ENCODE peak calls at places on chromosomes 2 and 18, in ten cellular contexts. One of them, this sample, is unnamed.
A peak's percentile ranks its signal among the peaks of the same experiment; 100 is the strongest.

GRCh38 chr2:3708576-3708975 is 5.2 kb downstream of the DCDC2C start:
- DNase-seq in hepatic stellate cell: no peak
- DNase-seq in GM23338: no peak
- DNase-seq in astrocyte: no peak
- DNase-seq in EH: no peak
- DNase-seq in pons: no peak
- DNase-seq in myocyte: no peak
- DNase-seq in NCI-H2171 treated with DMSO at 0.1 percent for 48 hours: no peak
- DNase-seq in non-pigmented ciliary epithelial cell: no peak
- DNase-seq in AG10803: no peak
- DNase-seq in this sample: no peak

GRCh38 chr2:221205103-221205502 is 367.0 kb downstream of the EPHA4 start:
- DNase-seq in GM23338: no peak
- DNase-seq in myocyte: no peak
- DNase-seq in NCI-H2171 treated with DMSO at 0.1 percent for 48 hours: peak; percentile 98
- DNase-seq in pons: no peak
- DNase-seq in hepatic stellate cell: no peak
- DNase-seq in AG10803: no peak
- DNase-seq in EH: no peak
- DNase-seq in non-pigmented ciliary epithelial cell: no peak
- DNase-seq in astrocyte: no peak
- DNase-seq in this sample: no peak

GRCh38 chr2:33531345-33532059 is 55.1 kb downstream of the RASGRP3 start:
- DNase-seq in non-pigmented ciliary epithelial cell: no peak
- DNase-seq in pons: no peak
- DNase-seq in astrocyte: peak; percentile 52
- DNase-seq in hepatic stellate cell: no peak
- DNase-seq in AG10803: peak; percentile 43
- DNase-seq in EH: peak; percentile 45
- DNase-seq in NCI-H2171 treated with DMSO at 0.1 percent for 48 hours: no peak
- DNase-seq in GM23338: no peak
- DNase-seq in myocyte: peak; percentile 97
- DNase-seq in this sample: no peak

GRCh38 chr2:99598435-99598834 is 108.6 kb upstream of the REV1 start:
- DNase-seq in pons: no peak
- DNase-seq in NCI-H2171 treated with DMSO at 0.1 percent for 48 hours: no peak
- DNase-seq in astrocyte: no peak
- DNase-seq in hepatic stellate cell: no peak
- DNase-seq in myocyte: no peak
- DNase-seq in GM23338: peak; percentile 74
- DNase-seq in EH: no peak
- DNase-seq in non-pigmented ciliary epithelial cell: no peak
- DNase-seq in AG10803: no peak
- DNase-seq in this sample: no peak

GRCh38 chr18:67783215-67783946 is 266.9 kb upstream of the DSEL start:
- DNase-seq in non-pigmented ciliary epithelial cell: peak; percentile 83
- DNase-seq in EH: peak; percentile 94
- DNase-seq in hepatic stellate cell: peak; percentile 37
- DNase-seq in astrocyte: peak; percentile 92
- DNase-seq in myocyte: peak; percentile 73
- DNase-seq in AG10803: peak; percentile 87
- DNase-seq in GM23338: no peak
- DNase-seq in pons: no peak
- DNase-seq in NCI-H2171 treated with DMSO at 0.1 percent for 48 hours: no peak
- DNase-seq in this sample: no peak

GRCh38 chr2:227125506-227125905 is 38.5 kb downstream of the COL4A4 start:
- DNase-seq in pons: no peak
- DNase-seq in hepatic stellate cell: no peak
- DNase-seq in myocyte: no peak
- DNase-seq in AG10803: no peak
- DNase-seq in astrocyte: no peak
- DNase-seq in GM23338: peak; percentile 63
- DNase-seq in non-pigmented ciliary epithelial cell: no peak
- DNase-seq in EH: no peak
- DNase-seq in NCI-H2171 treated with DMSO at 0.1 percent for 48 hours: no peak
- DNase-seq in this sample: peak; percentile 63

GRCh38 chr2:113213061-113213930 is 39.5 kb downstream of the PSD4 start:
- DNase-seq in NCI-H2171 treated with DMSO at 0.1 percent for 48 hours: no peak
- DNase-seq in pons: no peak
- DNase-seq in astrocyte: no peak
- DNase-seq in non-pigmented ciliary epithelial cell: no peak
- DNase-seq in GM23338: no peak
- DNase-seq in hepatic stellate cell: no peak
- DNase-seq in myocyte: no peak
- DNase-seq in AG10803: no peak
- DNase-seq in EH: no peak
- DNase-seq in this sample: no peak

GRCh38 chr2:44848026-44848425 is 93.5 kb upstream of the SIX3 start:
- DNase-seq in GM23338: no peak
- DNase-seq in myocyte: no peak
- DNase-seq in non-pigmented ciliary epithelial cell: no peak
- DNase-seq in AG10803: no peak
- DNase-seq in EH: no peak
- DNase-seq in NCI-H2171 treated with DMSO at 0.1 percent for 48 hours: no peak
- DNase-seq in astrocyte: no peak
- DNase-seq in hepatic stellate cell: no peak
- DNase-seq in pons: no peak
- DNase-seq in this sample: no peak

GRCh38 chr2:112187805-112188596 is 49.8 kb downstream of the FBLN7 start:
- DNase-seq in EH: no peak
- DNase-seq in astrocyte: peak; percentile 8
- DNase-seq in myocyte: no peak
- DNase-seq in AG10803: no peak
- DNase-seq in GM23338: no peak
- DNase-seq in pons: no peak
- DNase-seq in non-pigmented ciliary epithelial cell: no peak
- DNase-seq in NCI-H2171 treated with DMSO at 0.1 percent for 48 hours: no peak
- DNase-seq in hepatic stellate cell: no peak
- DNase-seq in this sample: no peak

GRCh38 chr18:9719421-9719981 is 11.4 kb downstream of the RAB31 start:
- DNase-seq in GM23338: no peak
- DNase-seq in AG10803: peak; percentile 69
- DNase-seq in myocyte: peak; percentile 65
- DNase-seq in NCI-H2171 treated with DMSO at 0.1 percent for 48 hours: peak; percentile 73
- DNase-seq in hepatic stellate cell: peak; percentile 75
- DNase-seq in non-pigmented ciliary epithelial cell: no peak
- DNase-seq in astrocyte: peak; percentile 89
- DNase-seq in pons: no peak
- DNase-seq in EH: peak; percentile 88
- DNase-seq in this sample: no peak

GRCh38 chr2:113692698-113693428 is 63.6 kb downstream of the SLC35F5 start:
- DNase-seq in astrocyte: no peak
- DNase-seq in GM23338: no peak
- DNase-seq in myocyte: peak; percentile 18
- DNase-seq in EH: no peak
- DNase-seq in AG10803: no peak
- DNase-seq in hepatic stellate cell: no peak
- DNase-seq in pons: peak; percentile 43
- DNase-seq in NCI-H2171 treated with DMSO at 0.1 percent for 48 hours: no peak
- DNase-seq in non-pigmented ciliary epithelial cell: no peak
- DNase-seq in this sample: no peak

GRCh38 chr18:61199131-61199903 is 133.9 kb upstream of the CDH20 start:
- DNase-seq in hepatic stellate cell: no peak
- DNase-seq in GM23338: no peak
- DNase-seq in AG10803: peak; percentile 64
- DNase-seq in astrocyte: peak; percentile 71
- DNase-seq in pons: no peak
- DNase-seq in NCI-H2171 treated with DMSO at 0.1 percent for 48 hours: no peak
- DNase-seq in myocyte: no peak
- DNase-seq in EH: peak; percentile 12
- DNase-seq in non-pigmented ciliary epithelial cell: no peak
- DNase-seq in this sample: no peak

GRCh38 chr2:11438555-11439080 is 27.3 kb downstream of the E2F6 start:
- DNase-seq in AG10803: no peak
- DNase-seq in pons: no peak
- DNase-seq in GM23338: no peak
- DNase-seq in non-pigmented ciliary epithelial cell: no peak
- DNase-seq in astrocyte: no peak
- DNase-seq in EH: no peak
- DNase-seq in NCI-H2171 treated with DMSO at 0.1 percent for 48 hours: no peak
- DNase-seq in myocyte: no peak
- DNase-seq in hepatic stellate cell: no peak
- DNase-seq in this sample: no peak

GRCh38 chr2:68094111-68094510 is 31.3 kb upstream of the C1D start:
- DNase-seq in non-pigmented ciliary epithelial cell: no peak
- DNase-seq in GM23338: no peak
- DNase-seq in myocyte: no peak
- DNase-seq in hepatic stellate cell: no peak
- DNase-seq in NCI-H2171 treated with DMSO at 0.1 percent for 48 hours: no peak
- DNase-seq in astrocyte: no peak
- DNase-seq in EH: no peak
- DNase-seq in AG10803: no peak
- DNase-seq in pons: no peak
- DNase-seq in this sample: no peak

GRCh38 chr2:64524604-64525322 is 635 bp downstream of the AFTPH start:
- DNase-seq in GM23338: peak; percentile 67
- DNase-seq in pons: peak; percentile 17
- DNase-seq in non-pigmented ciliary epithelial cell: no peak
- DNase-seq in NCI-H2171 treated with DMSO at 0.1 percent for 48 hours: peak; percentile 51
- DNase-seq in myocyte: peak; percentile 35
- DNase-seq in AG10803: no peak
- DNase-seq in hepatic stellate cell: peak; percentile 26
- DNase-seq in EH: peak; percentile 26
- DNase-seq in astrocyte: peak; percentile 5
- DNase-seq in this sample: peak; percentile 78

GRCh38 chr18:27278131-27278530 is 93.0 kb upstream of the CHST9 start:
- DNase-seq in AG10803: no peak
- DNase-seq in pons: no peak
- DNase-seq in hepatic stellate cell: no peak
- DNase-seq in EH: no peak
- DNase-seq in GM23338: no peak
- DNase-seq in myocyte: no peak
- DNase-seq in non-pigmented ciliary epithelial cell: no peak
- DNase-seq in NCI-H2171 treated with DMSO at 0.1 percent for 48 hours: no peak
- DNase-seq in astrocyte: no peak
- DNase-seq in this sample: no peak

GRCh38 chr2:106085441-106085911 is 108.6 kb downstream of the UXS1 start:
- DNase-seq in pons: peak; percentile 14
- DNase-seq in EH: peak; percentile 66
- DNase-seq in non-pigmented ciliary epithelial cell: no peak
- DNase-seq in myocyte: peak; percentile 56
- DNase-seq in GM23338: peak; percentile 69
- DNase-seq in NCI-H2171 treated with DMSO at 0.1 percent for 48 hours: no peak
- DNase-seq in AG10803: peak; percentile 52
- DNase-seq in hepatic stellate cell: peak; percentile 54
- DNase-seq in astrocyte: no peak
- DNase-seq in this sample: peak; percentile 58

GRCh38 chr2:128661289-128661688 is 342.6 kb upstream of the HS6ST1 start:
- DNase-seq in hepatic stellate cell: no peak
- DNase-seq in NCI-H2171 treated with DMSO at 0.1 percent for 48 hours: no peak
- DNase-seq in myocyte: no peak
- DNase-seq in astrocyte: no peak
- DNase-seq in EH: no peak
- DNase-seq in non-pigmented ciliary epithelial cell: no peak
- DNase-seq in GM23338: no peak
- DNase-seq in AG10803: no peak
- DNase-seq in pons: no peak
- DNase-seq in this sample: no peak

GRCh38 chr2:110866496-110866895 is 134.1 kb downstream of the ACOXL start:
- DNase-seq in pons: no peak
- DNase-seq in non-pigmented ciliary epithelial cell: no peak
- DNase-seq in hepatic stellate cell: no peak
- DNase-seq in EH: no peak
- DNase-seq in myocyte: no peak
- DNase-seq in AG10803: no peak
- DNase-seq in GM23338: peak; percentile 30
- DNase-seq in NCI-H2171 treated with DMSO at 0.1 percent for 48 hours: no peak
- DNase-seq in astrocyte: no peak
- DNase-seq in this sample: peak; percentile 31

GRCh38 chr18:5196253-5197031 is 615 bp downstream of the AKAIN1 start:
- DNase-seq in pons: no peak
- DNase-seq in non-pigmented ciliary epithelial cell: no peak
- DNase-seq in hepatic stellate cell: no peak
- DNase-seq in myocyte: no peak
- DNase-seq in GM23338: peak; percentile 74
- DNase-seq in EH: no peak
- DNase-seq in NCI-H2171 treated with DMSO at 0.1 percent for 48 hours: peak; percentile 74
- DNase-seq in AG10803: no peak
- DNase-seq in astrocyte: no peak
- DNase-seq in this sample: peak; percentile 72

GRCh38 chr2:232113821-232114220 is 152.3 kb downstream of the DIS3L2 start:
- DNase-seq in GM23338: no peak
- DNase-seq in EH: peak; percentile 60
- DNase-seq in NCI-H2171 treated with DMSO at 0.1 percent for 48 hours: no peak
- DNase-seq in AG10803: no peak
- DNase-seq in pons: no peak
- DNase-seq in myocyte: no peak
- DNase-seq in non-pigmented ciliary epithelial cell: peak; percentile 45
- DNase-seq in astrocyte: peak; percentile 66
- DNase-seq in hepatic stellate cell: no peak
- DNase-seq in this sample: no peak

GRCh38 chr2:172172513-172173217 is 70.0 kb upstream of the DLX2 start:
- DNase-seq in GM23338: peak; percentile 93
- DNase-seq in myocyte: peak; percentile 75
- DNase-seq in astrocyte: peak; percentile 10
- DNase-seq in AG10803: peak; percentile 54
- DNase-seq in EH: peak; percentile 67
- DNase-seq in hepatic stellate cell: peak; percentile 79
- DNase-seq in NCI-H2171 treated with DMSO at 0.1 percent for 48 hours: peak; percentile 54
- DNase-seq in non-pigmented ciliary epithelial cell: no peak
- DNase-seq in pons: peak; percentile 9
- DNase-seq in this sample: peak; percentile 92

GRCh38 chr2:235728401-235729181 is 234.7 kb downstream of the AGAP1 start:
- DNase-seq in NCI-H2171 treated with DMSO at 0.1 percent for 48 hours: no peak
- DNase-seq in astrocyte: no peak
- DNase-seq in myocyte: peak; percentile 79
- DNase-seq in non-pigmented ciliary epithelial cell: no peak
- DNase-seq in pons: no peak
- DNase-seq in EH: no peak
- DNase-seq in AG10803: no peak
- DNase-seq in hepatic stellate cell: no peak
- DNase-seq in GM23338: no peak
- DNase-seq in this sample: no peak

GRCh38 chr2:19457809-19458208 is 99.4 kb upstream of the OSR1 start:
- DNase-seq in myocyte: no peak
- DNase-seq in hepatic stellate cell: no peak
- DNase-seq in pons: no peak
- DNase-seq in GM23338: no peak
- DNase-seq in EH: no peak
- DNase-seq in astrocyte: no peak
- DNase-seq in NCI-H2171 treated with DMSO at 0.1 percent for 48 hours: no peak
- DNase-seq in AG10803: no peak
- DNase-seq in non-pigmented ciliary epithelial cell: no peak
- DNase-seq in this sample: no peak

GRCh38 chr2:78540255-78540654 is 485.2 kb upstream of the REG3G start:
- DNase-seq in GM23338: no peak
- DNase-seq in NCI-H2171 treated with DMSO at 0.1 percent for 48 hours: no peak
- DNase-seq in AG10803: no peak
- DNase-seq in pons: no peak
- DNase-seq in astrocyte: no peak
- DNase-seq in EH: no peak
- DNase-seq in non-pigmented ciliary epithelial cell: no peak
- DNase-seq in myocyte: no peak
- DNase-seq in hepatic stellate cell: no peak
- DNase-seq in this sample: no peak

GRCh38 chr2:23495661-23496114 is 110.7 kb downstream of the KLHL29 start:
- DNase-seq in pons: no peak
- DNase-seq in AG10803: peak; percentile 6
- DNase-seq in NCI-H2171 treated with DMSO at 0.1 percent for 48 hours: peak; percentile 99
- DNase-seq in astrocyte: no peak
- DNase-seq in hepatic stellate cell: no peak
- DNase-seq in GM23338: no peak
- DNase-seq in myocyte: no peak
- DNase-seq in EH: no peak
- DNase-seq in non-pigmented ciliary epithelial cell: no peak
- DNase-seq in this sample: no peak

GRCh38 chr18:75129717-75130477 is 79.0 kb downstream of the PTGR3 start:
- DNase-seq in myocyte: no peak
- DNase-seq in non-pigmented ciliary epithelial cell: no peak
- DNase-seq in hepatic stellate cell: no peak
- DNase-seq in EH: no peak
- DNase-seq in GM23338: no peak
- DNase-seq in NCI-H2171 treated with DMSO at 0.1 percent for 48 hours: no peak
- DNase-seq in AG10803: no peak
- DNase-seq in astrocyte: no peak
- DNase-seq in pons: no peak
- DNase-seq in this sample: no peak

GRCh38 chr2:226794077-226794670 is 5.4 kb downstream of the IRS1 start:
- DNase-seq in EH: peak; percentile 45
- DNase-seq in myocyte: no peak
- DNase-seq in NCI-H2171 treated with DMSO at 0.1 percent for 48 hours: no peak
- DNase-seq in GM23338: no peak
- DNase-seq in pons: no peak
- DNase-seq in hepatic stellate cell: no peak
- DNase-seq in AG10803: peak; percentile 25
- DNase-seq in non-pigmented ciliary epithelial cell: no peak
- DNase-seq in astrocyte: no peak
- DNase-seq in this sample: no peak